ENCODE peak calls at places on chromosomes 3 and 15, in four cellular contexts. H is tibial artery, D is thoracic aorta, L is thyroid gland. J is an unnamed sample.

GRCh38 chr3:30135190-30135589 is 471.2 kb upstream of the TGFBR2 start:
- DNase-seq in D (no peak), H (no peak), L (no peak), J (no peak)

GRCh38 chr3:32292085-32292796 is 53.8 kb downstream of the CMTM8 start:
- DNase-seq in D (no peak), H (no peak), L (no peak), J (no peak)

GRCh38 chr15:39695793-39696192 is 86.8 kb downstream of the FSIP1 start:
- DNase-seq in H (no peak), D (no peak), L (no peak), J (no peak)

GRCh38 chr15:68054658-68055223 is 626 bp downstream of the PIAS1 start:
- DNase-seq in D (no peak), H (peak), L (peak), J (no peak)

GRCh38 chr15:64050281-64051092 is 4.2 kb upstream of the DAPK2 start:
- DNase-seq in L (peak), H (no peak), D (no peak), J (no peak)

GRCh38 chr3:51498871-51499790 is 684 bp downstream of the DCAF1 start:
- DNase-seq in L (peak), D (peak), H (peak), J (peak)

GRCh38 chr3:77051927-77052542 is 12.1 kb downstream of the ROBO2 start:
- DNase-seq in H (no peak), D (no peak), L (no peak), J (no peak)

GRCh38 chr15:33152502-33153109 is 41.9 kb downstream of the FMN1 start:
- DNase-seq in L (peak), D (no peak), H (no peak), J (no peak)

GRCh38 chr15:23797747-23798157 is 110.6 kb upstream of the NDN start:
- DNase-seq in H (no peak), L (no peak), D (no peak), J (no peak)

GRCh38 chr3:191985691-191986090 is 524.7 kb downstream of the PYDC2 start:
- DNase-seq in L (no peak), H (no peak), D (no peak), J (no peak)

GRCh38 chr3:186035277-186035676 is 73.6 kb downstream of the ETV5 start:
- DNase-seq in D (no peak), L (no peak), H (peak), J (no peak)

GRCh38 chr3:184218814-184219213 is 10.6 kb upstream of the VWA5B2 start:
- DNase-seq in D (no peak), L (no peak), H (no peak), J (no peak)

GRCh38 chr3:195886181-195887141 is 21.9 kb downstream of the TNK2 start:
- DNase-seq in L (no peak), D (no peak), H (no peak), J (no peak)

GRCh38 chr15:40336129-40337122 is 4.3 kb downstream of the CCDC9B start:
- DNase-seq in D (no peak), H (no peak), L (no peak), J (no peak)

GRCh38 chr15:66863382-66864085 is 161.5 kb downstream of the SMAD6 start:
- DNase-seq in D (no peak), H (no peak), L (no peak), J (no peak)

GRCh38 chr3:73228425-73228824 is 167.0 kb downstream of the EBLN2 start:
- DNase-seq in D (no peak), L (no peak), H (no peak), J (no peak)

GRCh38 chr3:45978348-45978747 is 17.3 kb downstream of the FYCO1 start:
- DNase-seq in H (no peak), D (no peak), L (peak), J (no peak)

GRCh38 chr15:100141304-100142080 is 200.3 kb downstream of the ADAMTS17 start:
- DNase-seq in H (no peak), D (no peak), L (peak), J (no peak)

GRCh38 chr3:129233538-129233937 is 15.9 kb upstream of the COPG1 start:
- DNase-seq in D (no peak), L (no peak), H (peak), J (peak)

GRCh38 chr3:143207338-143207961 is 87.9 kb downstream of the CHST2 start:
- DNase-seq in H (no peak), L (peak), D (no peak), J (no peak)

GRCh38 chr15:73677146-73677607 is 7.0 kb upstream of the CD276 start:
- DNase-seq in L (peak), H (peak), D (no peak), J (no peak)

GRCh38 chr3:154730221-154730620 is 300.2 kb upstream of the GPR149 start:
- DNase-seq in H (no peak), L (peak), D (no peak), J (no peak)

GRCh38 chr15:33234019-33234418 is 39.5 kb upstream of the FMN1 start:
- DNase-seq in L (peak), H (no peak), D (no peak), J (no peak)

GRCh38 chr3:187292631-187293513 is 1.3 kb upstream of the MASP1 start:
- DNase-seq in L (no peak), H (no peak), D (no peak), J (no peak)

GRCh38 chr3:169453256-169454059 is 210.1 kb downstream of the MECOM start:
- DNase-seq in D (no peak), H (no peak), L (no peak), J (no peak)

GRCh38 chr15:62606376-62607164 is 436.0 kb upstream of the TPM1 start:
- DNase-seq in D (no peak), H (no peak), L (no peak), J (no peak)

GRCh38 chr3:192870785-192871184 is 46.9 kb downstream of the MB21D2 start:
- DNase-seq in L (no peak), H (no peak), D (no peak), J (no peak)

DNA sequence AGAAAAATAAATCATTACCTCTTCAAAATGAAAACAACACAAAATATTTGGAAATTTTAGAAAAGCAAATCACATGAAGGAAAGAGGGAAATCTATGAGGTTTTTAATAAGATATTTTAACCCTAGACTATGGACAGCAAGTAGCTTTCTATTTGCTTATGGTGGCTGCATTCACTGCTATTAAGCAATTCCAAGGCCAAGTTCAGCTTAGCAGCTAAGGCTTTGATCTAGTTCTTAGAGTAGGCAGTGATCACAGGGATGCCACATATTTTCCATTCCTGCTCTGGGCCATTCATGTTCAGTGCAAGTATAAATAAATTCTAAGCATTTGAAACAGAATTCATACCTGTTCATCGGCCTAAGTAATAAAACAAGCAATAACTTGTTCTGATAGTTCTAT is 235.3 kb downstream of the CDIN1 start:
- DNase-seq in H (no peak), D (no peak), L (no peak), J (no peak)
- H3K27ac ChIP-seq in H (no peak), D (no peak), L (no peak), J (no peak)

GRCh38 chr15:28098766-28099554 is at the start of gene OCA2:
- DNase-seq in H (peak), L (peak), D (no peak), J (no peak)
- H3K4me3 ChIP-seq in H (peak), L (no peak), D (peak), J (peak)

DNA sequence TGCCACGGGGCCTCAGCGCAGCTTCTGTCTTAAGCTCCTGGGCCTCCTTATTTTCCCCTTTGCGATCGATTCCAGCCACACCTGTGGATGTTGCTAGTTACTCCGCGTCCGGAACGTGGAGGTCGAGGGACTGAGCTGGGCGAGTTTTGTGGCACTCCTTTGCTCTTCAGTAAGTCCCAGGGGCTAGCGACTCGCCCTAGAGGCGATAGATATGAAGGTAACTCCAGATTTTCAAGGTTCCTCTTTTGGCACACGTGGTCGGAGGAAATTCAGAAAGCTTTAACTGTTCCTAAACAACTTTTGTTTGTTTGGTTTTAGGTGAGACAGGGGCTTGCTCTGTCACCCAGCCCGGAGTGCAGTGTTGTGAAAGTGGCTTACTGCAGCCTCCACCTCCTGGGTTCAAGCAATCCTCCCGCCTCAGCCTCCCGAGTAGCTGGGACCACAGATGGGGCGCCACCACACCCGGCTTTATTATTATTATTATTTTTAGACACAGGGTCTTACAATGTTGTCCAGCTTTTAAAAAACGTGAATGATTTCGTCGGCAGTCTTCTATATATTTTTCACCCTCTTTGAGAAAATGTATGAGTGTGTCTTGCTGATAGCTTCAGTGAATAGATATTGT is 657 bp downstream of the MFSD1 start:
- DNase-seq in H (peak), L (peak), D (no peak), J (no peak)
- H3K27ac ChIP-seq in H (peak), L (no peak), D (peak), J (peak)

GRCh38 chr15:94008101-94009080 is 223.0 kb upstream of the MCTP2 start:
- DNase-seq in D (no peak), L (no peak), H (no peak), J (no peak)
- H3K4me3 ChIP-seq in D (no peak), L (no peak), H (no peak), J (no peak)

GRCh38 chr3:14404396-14405119 is 2.2 kb downstream of the SLC6A6 start:
- DNase-seq in D (no peak), H (no peak), L (no peak), J (no peak)
- H3K27ac ChIP-seq in D (no peak), H (peak), L (peak), J (peak)

GRCh38 chr15:78640840-78641733 is at the start of gene CHRNB4:
- DNase-seq in L (peak), H (no peak), D (no peak), J (no peak)
- H3K4me3 ChIP-seq in L (peak), H (peak), D (peak), J (peak)

DNA sequence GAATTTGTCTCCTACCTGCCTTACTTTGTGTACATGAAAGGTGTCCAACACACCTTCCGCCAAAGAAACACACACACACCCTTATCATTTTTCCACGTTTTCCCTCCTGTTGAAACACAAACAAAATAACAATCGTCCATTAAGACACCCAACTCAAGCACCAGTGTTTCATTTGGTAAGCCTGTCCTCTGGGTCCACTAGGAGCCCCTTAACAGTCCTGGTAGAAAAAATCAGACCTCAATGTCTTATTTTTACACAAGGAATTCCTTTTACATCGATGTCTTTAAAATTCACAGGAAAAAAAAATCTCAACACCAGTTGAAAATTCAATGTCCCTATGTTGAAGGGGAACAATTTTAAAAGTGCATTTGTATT is 4.0 kb downstream of the HES1 start:
- DNase-seq in D (no peak), L (no peak), H (no peak), J (no peak)
- H3K27ac ChIP-seq in D (peak), L (peak), H (peak), J (peak)

DNA sequence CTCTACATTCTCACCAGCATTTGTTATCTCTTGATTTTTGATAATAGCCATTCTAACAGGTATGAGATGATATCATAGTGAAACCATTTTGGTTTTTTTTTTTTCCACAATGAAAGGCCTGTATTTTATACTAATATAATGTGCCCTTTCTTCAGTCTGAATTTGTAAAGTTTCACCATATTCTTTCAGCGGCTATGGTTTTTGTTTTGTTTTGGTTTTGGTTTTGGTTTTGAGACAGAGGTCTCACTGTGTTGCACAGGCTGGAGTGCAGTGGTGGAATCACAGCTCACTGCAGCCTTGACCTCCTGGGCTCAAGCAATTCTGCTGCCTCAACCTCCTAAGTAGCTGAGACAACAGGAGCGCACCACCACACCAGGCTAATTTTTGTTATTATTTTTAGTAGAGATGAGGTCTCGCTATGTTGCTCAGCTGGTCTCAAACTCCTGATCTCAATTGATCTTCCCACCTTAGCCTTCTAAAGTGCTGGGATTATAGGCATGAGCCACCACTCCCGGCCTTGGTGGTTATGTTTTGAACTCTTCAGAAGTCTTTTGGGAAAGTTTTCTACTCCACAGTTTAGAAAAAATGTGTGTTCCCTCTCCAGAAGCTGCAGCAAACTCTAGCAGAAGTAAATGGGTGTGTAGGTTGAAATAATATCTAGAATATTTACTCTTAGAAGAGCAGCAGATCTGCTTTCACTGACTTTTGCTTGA is 110.2 kb upstream of the UMPS start:
- DNase-seq in D (no peak), L (no peak), H (no peak), J (no peak)
- H3K4me3 ChIP-seq in D (no peak), L (no peak), H (no peak), J (no peak)

GRCh38 chr15:58641660-58642059 is 107.8 kb downstream of the ADAM10 start:
- DNase-seq in H (no peak), D (no peak), L (no peak), J (no peak)

GRCh38 chr15:58639992-58640391 is 109.5 kb downstream of the ADAM10 start:
- DNase-seq in D (no peak), H (no peak), L (no peak), J (no peak)

GRCh38 chr15:58643996-58644395 is 105.5 kb downstream of the ADAM10 start:
- DNase-seq in H (no peak), D (no peak), L (no peak), J (no peak)

GRCh38 chr15:58639002-58639756 is 110.3 kb downstream of the ADAM10 start:
- DNase-seq in L (no peak), H (no peak), D (no peak), J (no peak)
- H3K27ac ChIP-seq in L (no peak), H (no peak), D (no peak), J (no peak)